ENCODE peak calls at places on chromosomes 4 and X, in nine cellular contexts. L is DMS53; V is T-helper 9 cell; T is NCI-H524 treated with DMSO at 0.1 percent for 48 hours; P is stimulated activated CD8-positive, alpha-beta memory T cell treated with anti-CD3 and anti-CD28 coated beads, Interleukin-4, amount 100 ng/mL, for 24 hours; S is Peyer's patch; B is activated CD4-positive, CD25-positive, alpha-beta regulatory T cell; J is left lung; A is GM03348. U is an unnamed sample.

GRCh38 chr4:61462451-61463326 is 262.6 kb downstream of the ADGRL3 start:
- DNase-seq in T (no peak), V (no peak), P (no peak), L (peak; percentile 3), J (no peak), A (no peak), B (no peak), S (no peak), U (no peak)

GRCh38 chr4:87965501-87965975 is 10.0 kb upstream of the SPP1 start:
- DNase-seq in V (no peak), B (no peak), L (no peak), S (no peak), A (no peak), J (peak; percentile 78), T (no peak), P (no peak), U (no peak)

GRCh38 chr4:120132935-120133334 is 66.3 kb upstream of the MAD2L1 start:
- DNase-seq in V (no peak), P (no peak), T (no peak), L (peak; percentile 22), J (no peak), S (no peak), B (no peak), A (no peak), U (no peak)

GRCh38 chr4:158259955-158260575 is 49.8 kb downstream of the TMEM144 start:
- DNase-seq in T (no peak), A (no peak), L (peak; percentile 27), S (no peak), P (no peak), J (no peak), B (no peak), V (no peak), U (peak; percentile 18)

GRCh38 chr4:19615086-19615689 is 636.5 kb upstream of the SLIT2 start:
- DNase-seq in B (no peak), J (peak; percentile 10), S (no peak), V (no peak), L (peak; percentile 99), P (no peak), T (no peak), A (peak; percentile 1), U (no peak)

GRCh38 chr4:89563431-89563830 is 255.8 kb upstream of the GPRIN3 start:
- DNase-seq in A (no peak), P (no peak), S (no peak), L (no peak), V (no peak), J (no peak), T (no peak), B (no peak), U (no peak)

GRCh38 chrX:155068165-155068564 is 2.8 kb downstream of the CMC4 start:
- DNase-seq in A (peak; percentile 29), L (peak; percentile 16), B (no peak), J (no peak), T (no peak), V (no peak), P (no peak), S (no peak), U (peak; percentile 45)

GRCh38 chr4:140163029-140163810 is 9.2 kb upstream of the MAML3 start:
- DNase-seq in T (no peak), L (no peak), A (peak; percentile 70), P (no peak), S (no peak), V (no peak), J (no peak), B (no peak), U (peak; percentile 57)

GRCh38 chrX:74343327-74343969 is 39.5 kb downstream of the ZCCHC13 start:
- DNase-seq in T (no peak), J (no peak), A (no peak), S (no peak), L (no peak), B (no peak), P (no peak), V (no peak), U (no peak)

GRCh38 chrX:123340691-123341090 is 156.6 kb downstream of the GRIA3 start:
- DNase-seq in B (no peak), S (no peak), A (no peak), V (no peak), L (peak; percentile 55), T (no peak), P (no peak), J (no peak), U (peak; percentile 37)

GRCh38 chr4:115781528-115782146 is 668.2 kb upstream of the NDST4 start:
- DNase-seq in J (no peak), P (no peak), S (no peak), L (no peak), T (no peak), A (no peak), B (no peak), V (no peak), U (no peak)

GRCh38 chr4:88690355-88690754 is 7.3 kb downstream of the NAP1L5 start:
- DNase-seq in V (no peak), A (peak; percentile 40), L (peak; percentile 13), J (no peak), S (no peak), T (no peak), P (no peak), B (no peak), U (peak; percentile 40)

GRCh38 chrX:14501312-14501711 is 28.0 kb upstream of the GLRA2 start:
- DNase-seq in L (no peak), S (no peak), J (no peak), T (no peak), B (no peak), V (no peak), A (no peak), P (no peak), U (no peak)

GRCh38 chr4:152696764-152697250 is 17.0 kb upstream of the TMEM154 start:
- DNase-seq in J (no peak), P (peak; percentile 7), A (peak; percentile 15), L (no peak), V (peak; percentile 16), T (no peak), S (no peak), B (peak; percentile 31), U (no peak)

GRCh38 chr4:2843909-2844584 is 403 bp downstream of the ADD1 start:
- DNase-seq in V (no peak), L (peak; percentile 69), A (no peak), J (peak; percentile 87), T (no peak), B (no peak), P (no peak), S (peak; percentile 69), U (peak; percentile 23)

GRCh38 chrX:81259008-81259713 is 57.3 kb downstream of the SH3BGRL start:
- DNase-seq in J (no peak), A (peak; percentile 6), L (no peak), V (no peak), B (no peak), T (no peak), S (no peak), P (no peak), U (peak; percentile 31)

GRCh38 chrX:20906571-20906970 is 467.6 kb upstream of the CNKSR2 start:
- DNase-seq in V (no peak), B (no peak), J (no peak), P (no peak), S (no peak), A (peak; percentile 35), T (no peak), L (no peak), U (peak; percentile 20)

GRCh38 chrX:15714529-15714928 is 23.5 kb upstream of the CA5B start:
- DNase-seq in L (peak; percentile 4), J (no peak), B (no peak), P (no peak), A (no peak), S (no peak), V (no peak), T (no peak), U (no peak)

GRCh38 chrX:15468036-15468435 is 25.1 kb downstream of the PIR start:
- DNase-seq in J (no peak), L (peak; percentile 4), P (no peak), V (no peak), T (peak; percentile 87), B (no peak), A (peak; percentile 43), S (no peak), U (peak; percentile 65)

GRCh38 chr4:55087016-55087929 is 38.1 kb downstream of the KDR start:
- DNase-seq in A (no peak), P (no peak), S (no peak), L (no peak), J (no peak), T (no peak), B (no peak), V (no peak), U (peak; percentile 40)

GRCh38 chr4:126678608-126679007 is 954.1 kb upstream of the INTU start:
- DNase-seq in B (no peak), A (no peak), V (no peak), S (no peak), L (peak; percentile 82), P (no peak), T (no peak), J (no peak), U (no peak)

GRCh38 chr4:150580244-150580643 is 1.7 kb upstream of the MAB21L2 start:
- DNase-seq in T (no peak), L (no peak), P (no peak), B (no peak), S (no peak), J (no peak), A (no peak), V (no peak), U (no peak)

GRCh38 chr4:128769011-128769410 is 40.5 kb upstream of the JADE1 start:
- DNase-seq in B (no peak), J (no peak), T (no peak), S (no peak), V (no peak), L (no peak), A (no peak), P (no peak), U (no peak)

GRCh38 chr4:123343400-123344060 is 53.1 kb upstream of the SPRY1 start:
- DNase-seq in T (no peak), A (no peak), B (no peak), L (no peak), J (no peak), V (no peak), S (no peak), P (no peak), U (no peak)

GRCh38 chrX:100207331-100208024 is 202.6 kb downstream of the PCDH19 start:
- DNase-seq in P (no peak), L (peak; percentile 0), T (no peak), B (no peak), S (no peak), V (no peak), A (no peak), J (no peak), U (no peak)

GRCh38 chr4:108651068-108651794 is 832 bp downstream of the OSTC start:
- DNase-seq in A (peak; percentile 65), S (no peak), L (peak; percentile 31), T (no peak), J (no peak), P (no peak), B (no peak), V (no peak), U (peak; percentile 70)

GRCh38 chr4:56149601-56150000 is 200.9 kb downstream of the CEP135 start:
- DNase-seq in P (no peak), V (no peak), S (no peak), B (no peak), A (peak; percentile 31), T (no peak), L (no peak), J (no peak), U (peak; percentile 49)